ENCODE peak calls at places on chromosomes 3 and 15, in nine cellular contexts. B is MM.1S, R is aorta, Q is endothelial cell of umbilical vein, P is left ventricle myocardium inferior, E is SK-N-SH, V is GM23338, O is upper lobe of left lung, F is GM12878. W is an unnamed sample. For H3K36me3, the result is how much of the 10 kb centered on the place peaks cover.

GRCh38 chr15:63348392-63348791 is 33.3 kb downstream of the CA12 start:
- DNase-seq in B (no peak), R (peak), Q (peak), P (peak), E (peak), V (no peak), O (peak), F (no peak), W (no peak)

GRCh38 chr15:94610069-94610863 is 378.9 kb downstream of the MCTP2 start:
- DNase-seq in B (no peak), R (no peak), Q (peak), P (no peak), E (no peak), V (no peak), O (no peak), F (peak), W (no peak)

GRCh38 chr3:4310971-4311370 is 7.8 kb downstream of the SETMAR start:
- DNase-seq in B (no peak), R (no peak), Q (no peak), P (no peak), E (no peak), V (no peak), O (no peak), F (no peak), W (no peak)

GRCh38 chr3:129461461-129462146 is 21.6 kb downstream of the IFT122 start:
- DNase-seq in B (no peak), R (no peak), Q (no peak), P (peak), E (no peak), V (no peak), O (no peak), F (no peak), W (no peak)

GRCh38 chr3:52293491-52294319 is 6.1 kb downstream of the GLYCTK start:
- DNase-seq in B (no peak), R (peak), Q (no peak), P (no peak), E (peak), V (no peak), O (no peak), F (no peak), W (no peak)

GRCh38 chr3:145815707-145816413 is 345.1 kb downstream of the PLOD2 start:
- DNase-seq in B (no peak), R (no peak), Q (no peak), P (no peak), E (no peak), V (peak), O (no peak), F (no peak), W (no peak)

GRCh38 chr15:98596885-98597343 is 51.4 kb upstream of the IGF1R start:
- DNase-seq in B (no peak), R (no peak), Q (no peak), P (no peak), E (no peak), V (no peak), O (no peak), F (no peak), W (no peak)

GRCh38 chr3:30924763-30925162 is 30.3 kb upstream of the GADL1 start:
- DNase-seq in B (no peak), R (no peak), Q (no peak), P (no peak), E (no peak), V (no peak), O (no peak), F (no peak), W (no peak)

GRCh38 chr3:195394024-195394423 is 48.8 kb downstream of the ACAP2 start:
- DNase-seq in B (no peak), R (no peak), Q (no peak), P (no peak), E (no peak), V (no peak), O (no peak), F (no peak), W (no peak)

GRCh38 chr3:32865364-32865763 is 47.6 kb downstream of the TRIM71 start:
- DNase-seq in B (no peak), R (no peak), Q (peak), P (no peak), E (no peak), V (no peak), O (no peak), F (no peak), W (peak)

GRCh38 chr15:44591326-44591725 is 54.4 kb downstream of the EIF3J start:
- DNase-seq in B (no peak), R (no peak), Q (no peak), P (no peak), E (no peak), V (no peak), O (no peak), F (no peak), W (no peak)

GRCh38 chr3:23865595-23866396 is 51.0 kb downstream of the NKIRAS1 start:
- DNase-seq in B (no peak), R (no peak), Q (peak), P (no peak), E (peak), V (peak), O (no peak), F (peak), W (no peak)

GRCh38 chr3:171129827-171130226 is 103.3 kb upstream of the SLC2A2 start:
- DNase-seq in B (no peak), R (no peak), Q (no peak), P (no peak), E (no peak), V (no peak), O (no peak), F (no peak), W (no peak)

GRCh38 chr3:100400424-100400781 is 486 bp downstream of the TOMM70 start:
- DNase-seq in B (peak), R (no peak), Q (peak), P (no peak), E (no peak), V (peak), O (no peak), F (no peak), W (no peak)

GRCh38 chr3:1087066-1087555 is 5.7 kb upstream of the CNTN6 start:
- DNase-seq in B (peak), R (peak), Q (no peak), P (no peak), E (no peak), V (peak), O (peak), F (no peak), W (no peak)

GRCh38 chr3:128623762-128624176 is 26.8 kb downstream of the RPN1 start:
- DNase-seq in B (no peak), R (no peak), Q (peak), P (no peak), E (no peak), V (no peak), O (peak), F (no peak), W (no peak)

GRCh38 chr3:194575484-194576210 is 57.6 kb downstream of the TMEM44 start:
- DNase-seq in B (no peak), R (no peak), Q (no peak), P (no peak), E (no peak), V (peak), O (peak), F (no peak), W (no peak)

GRCh38 chr3:197960694-197961581 is 921 bp downstream of the LMLN start:
- DNase-seq in B (no peak), R (no peak), Q (no peak), P (no peak), E (no peak), V (no peak), O (no peak), F (no peak), W (no peak)

GRCh38 chr15:66294157-66294931 is 976 bp downstream of the DIS3L start:
- DNase-seq in B (peak), R (no peak), Q (peak), P (no peak), E (no peak), V (peak), O (no peak), F (peak), W (peak)

GRCh38 chr15:99755692-99756409 is 22.6 kb upstream of the LYSMD4 start:
- DNase-seq in B (peak), R (no peak), Q (peak), P (no peak), E (peak), V (peak), O (peak), F (peak), W (no peak)

GRCh38 chr3:169327969-169328368 is 335.5 kb downstream of the MECOM start:
- DNase-seq in B (no peak), R (no peak), Q (no peak), P (no peak), E (no peak), V (no peak), O (no peak), F (no peak), W (no peak)

GRCh38 chr3:66642484-66642883 is 141.7 kb upstream of the LRIG1 start:
- DNase-seq in B (no peak), R (no peak), Q (no peak), P (no peak), E (no peak), V (no peak), O (no peak), F (no peak), W (no peak)

GRCh38 chr15:67176195-67176971 is 78.1 kb downstream of the AAGAB start:
- DNase-seq in B (no peak), R (no peak), Q (peak), P (peak), E (peak), V (peak), O (no peak), F (no peak), W (no peak)

GRCh38 chr15:53837263-53837662 is 77.8 kb upstream of the WDR72 start:
- DNase-seq in B (peak), R (no peak), Q (no peak), P (no peak), E (no peak), V (peak), O (peak), F (no peak), W (no peak)

GRCh38 chr3:61864886-61865285 is 303.5 kb downstream of the PTPRG start:
- DNase-seq in B (no peak), R (no peak), Q (no peak), P (no peak), E (no peak), V (no peak), O (no peak), F (no peak), W (no peak)

GRCh38 chr3:123635717-123636116 is 50.9 kb upstream of the HACD2 start:
- DNase-seq in B (no peak), R (no peak), Q (no peak), P (no peak), E (no peak), V (no peak), O (no peak), F (no peak), W (no peak)

GRCh38 chr3:39114456-39114855 is 7.0 kb downstream of the TTC21A start:
- DNase-seq in B (no peak), R (no peak), Q (no peak), P (no peak), E (no peak), V (no peak), O (no peak), F (no peak), W (no peak)

GRCh38 chr3:43290961-43291360 is 4.6 kb downstream of the SNRK start:
- DNase-seq in B (no peak), R (no peak), Q (peak), P (no peak), E (no peak), V (no peak), O (no peak), F (no peak), W (no peak)

GRCh38 chr15:47517737-47518136 is 199.6 kb upstream of the SEMA6D start:
- DNase-seq in B (no peak), R (no peak), Q (peak), P (no peak), E (no peak), V (no peak), O (peak), F (no peak), W (no peak)

GRCh38 chr3:139127101-139127500 is 82.4 kb upstream of the PRR23C start:
- DNase-seq in B (no peak), R (no peak), Q (no peak), P (no peak), E (no peak), V (no peak), O (no peak), F (no peak), W (no peak)

GRCh38 chr3:50201573-50202315 is 3.3 kb upstream of the SLC38A3 start:
- DNase-seq in B (no peak), R (no peak), Q (no peak), P (no peak), E (no peak), V (no peak), O (no peak), F (no peak), W (no peak)

GRCh38 chr15:79978694-79979519 is 7.9 kb upstream of the BCL2A1 start:
- DNase-seq in B (no peak), R (no peak), Q (no peak), P (no peak), E (no peak), V (no peak), O (no peak), F (peak), W (peak)

GRCh38 chr3:11385329-11385728 is 113.1 kb downstream of the ATG7 start:
- DNase-seq in B (no peak), R (no peak), Q (peak), P (no peak), E (no peak), V (no peak), O (no peak), F (no peak), W (no peak)

GRCh38 chr3:71305246-71306206 is 278.0 kb downstream of the FOXP1 start:
- DNase-seq in B (peak), R (no peak), Q (peak), P (peak), E (no peak), V (peak), O (peak), F (no peak), W (no peak)

GRCh38 chr3:23548706-23549105 is 257.0 kb upstream of the UBE2E1 start:
- DNase-seq in B (no peak), R (no peak), Q (no peak), P (no peak), E (no peak), V (no peak), O (no peak), F (no peak), W (no peak)

GRCh38 chr3:60839242-60839641 is 412.0 kb downstream of the FHIT start:
- DNase-seq in B (no peak), R (no peak), Q (no peak), P (no peak), E (peak), V (peak), O (no peak), F (no peak), W (no peak)

GRCh38 chr15:48939686-48940085 is 24.0 kb downstream of the SHC4 start:
- DNase-seq in B (no peak), R (no peak), Q (no peak), P (no peak), E (no peak), V (no peak), O (no peak), F (no peak), W (peak)

DNA sequence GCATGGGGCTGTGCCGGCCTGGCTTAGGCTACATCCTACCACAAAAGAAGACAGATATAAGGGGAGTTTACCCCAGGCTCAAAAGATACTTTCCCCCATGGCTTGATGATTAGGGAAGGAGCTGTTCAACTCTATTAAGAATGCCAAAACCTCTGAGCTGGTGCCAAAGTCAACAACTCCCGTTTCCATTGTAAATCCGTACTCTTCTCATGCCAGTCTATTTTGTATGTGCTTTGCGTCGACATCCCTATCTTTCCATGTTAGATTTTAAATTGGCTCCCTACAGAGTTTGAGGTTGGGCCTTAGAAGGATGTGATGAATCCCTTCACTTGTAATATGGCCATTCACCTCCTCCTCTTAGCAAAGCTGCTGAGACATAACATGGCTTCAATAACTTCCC is 46.9 kb downstream of the RLBP1 start:
- DNase-seq in B (no peak), R (no peak), Q (peak), P (no peak), E (no peak), V (no peak), O (no peak), F (no peak), W (no peak)
- H3K36me3 ChIP-seq in B (under half), R (under half), Q (under half), P (under half), E (under half), V (under half), O (half or more), F (under half), W (under half)

GRCh38 chr3:141414800-141415462 is 46.6 kb downstream of the ZBTB38 start:
- DNase-seq in B (no peak), R (no peak), Q (no peak), P (no peak), E (no peak), V (no peak), O (no peak), F (no peak), W (no peak)
- H3K36me3 ChIP-seq in B (half or more), R (under half), Q (under half), P (half or more), E (under half), V (under half), O (half or more), F (under half), W (under half)

DNA sequence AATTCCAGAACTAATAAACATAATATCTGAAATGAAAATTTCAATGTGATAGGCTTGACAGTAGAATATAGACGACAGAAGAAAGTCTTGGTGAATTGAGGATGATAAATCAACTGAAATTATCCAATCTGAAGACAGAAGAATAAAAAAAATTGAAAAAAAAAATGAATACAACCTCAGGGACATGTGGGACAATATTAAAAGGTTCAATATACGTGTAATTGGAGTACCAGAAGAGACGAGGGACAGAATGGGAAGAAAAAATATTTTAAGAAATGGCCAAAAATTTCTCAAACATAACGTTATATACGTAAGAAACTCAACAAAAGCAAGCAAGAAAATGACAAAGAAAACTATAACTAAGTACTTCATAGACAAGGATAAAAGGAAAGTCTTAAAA is 43.3 kb upstream of the HCLS1 start:
- DNase-seq in B (no peak), R (no peak), Q (no peak), P (no peak), E (no peak), V (no peak), O (no peak), F (no peak), W (no peak)
- H3K36me3 ChIP-seq in B (under half), R (under half), Q (under half), P (under half), E (under half), V (under half), O (half or more), F (under half), W (under half)

GRCh38 chr15:74794970-74795349 is 13.1 kb downstream of the CSK start:
- DNase-seq in B (no peak), R (no peak), Q (no peak), P (no peak), E (no peak), V (no peak), O (no peak), F (no peak), W (no peak)

GRCh38 chr15:74793135-74794028 is 11.5 kb downstream of the CSK start:
- DNase-seq in B (no peak), R (no peak), Q (no peak), P (no peak), E (no peak), V (peak), O (peak), F (no peak), W (no peak)

GRCh38 chr15:74798388-74799254 is 14.0 kb upstream of the LMAN1L start:
- DNase-seq in B (no peak), R (no peak), Q (no peak), P (peak), E (no peak), V (no peak), O (no peak), F (no peak), W (no peak)

GRCh38 chr15:74794248-74794969 is 12.5 kb downstream of the CSK start:
- DNase-seq in B (no peak), R (no peak), Q (no peak), P (no peak), E (no peak), V (no peak), O (no peak), F (no peak), W (no peak)

GRCh38 chr15:74795961-74796625 is 14.2 kb downstream of the CSK start:
- DNase-seq in B (no peak), R (no peak), Q (no peak), P (no peak), E (no peak), V (no peak), O (no peak), F (no peak), W (no peak)
- H3K36me3 ChIP-seq in B (under half), R (under half), Q (under half), P (under half), E (under half), V (under half), O (under half), F (under half), W (under half)

GRCh38 chr3:125014570-125015179 is 41.1 kb downstream of the HEG1 start:
- DNase-seq in B (no peak), R (no peak), Q (no peak), P (no peak), E (no peak), V (no peak), O (no peak), F (no peak), W (no peak)

GRCh38 chr3:125011941-125012340 is 43.9 kb downstream of the HEG1 start:
- DNase-seq in B (no peak), R (no peak), Q (no peak), P (no peak), E (no peak), V (no peak), O (no peak), F (no peak), W (no peak)

GRCh38 chr3:125010393-125010792 is 45.4 kb downstream of the HEG1 start:
- DNase-seq in B (peak), R (no peak), Q (no peak), P (no peak), E (no peak), V (no peak), O (no peak), F (no peak), W (no peak)

GRCh38 chr3:125017406-125017805 is 38.4 kb downstream of the HEG1 start:
- DNase-seq in B (no peak), R (no peak), Q (no peak), P (no peak), E (no peak), V (no peak), O (no peak), F (no peak), W (no peak)

DNA sequence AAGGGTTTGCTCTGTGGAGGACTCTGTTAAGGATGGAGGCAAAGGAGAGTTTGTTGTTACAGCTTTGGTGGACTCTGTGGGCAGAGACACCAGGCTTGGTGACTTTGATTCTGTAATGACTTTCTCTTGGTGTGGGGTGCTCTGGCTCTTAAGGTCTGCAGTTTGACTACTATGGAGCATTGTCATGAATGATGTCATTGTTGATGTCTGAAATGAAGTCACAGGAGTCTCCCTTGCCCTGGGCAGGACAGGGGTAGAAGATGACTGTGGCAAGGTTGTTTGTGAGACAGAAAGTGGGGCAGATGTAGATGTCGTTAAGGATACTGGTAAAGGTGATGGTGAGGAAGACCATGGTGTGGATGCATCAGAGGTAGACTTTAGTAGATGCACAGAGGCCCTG is 42.7 kb downstream of the HEG1 start:
- DNase-seq in B (no peak), R (no peak), Q (no peak), P (no peak), E (no peak), V (no peak), O (no peak), F (no peak), W (no peak)
- H3K36me3 ChIP-seq in B (under half), R (under half), Q (under half), P (half or more), E (half or more), V (under half), O (half or more), F (under half), W (under half)

DNA sequence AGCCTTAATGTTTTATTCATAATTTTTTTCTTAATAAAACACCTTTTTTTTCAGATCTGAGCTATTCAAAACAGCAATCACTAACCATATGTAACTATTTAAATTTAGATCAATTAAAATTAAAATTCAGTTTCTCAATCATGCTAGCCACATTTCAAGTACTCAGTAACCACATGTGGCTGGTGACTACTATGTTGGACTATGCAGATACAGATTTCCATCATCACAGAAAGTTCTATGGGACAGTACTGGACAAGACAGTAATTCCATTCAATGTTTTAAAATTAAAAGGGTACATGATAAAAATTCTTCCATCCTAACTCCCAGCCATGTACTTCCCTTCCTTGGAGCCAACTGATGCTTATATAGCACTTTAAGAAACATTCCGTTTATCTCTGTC is 119.3 kb downstream of the GLDN start:
- DNase-seq in B (no peak), R (no peak), Q (no peak), P (no peak), E (no peak), V (no peak), O (no peak), F (no peak), W (no peak)
- H3K36me3 ChIP-seq in B (under half), R (under half), Q (under half), P (under half), E (under half), V (under half), O (half or more), F (under half), W (under half)

W was measured in BJ.